ENCODE peak calls at places on chromosomes 3 and 15, in nine cellular contexts. One of them, this sample, is unnamed.

GRCh38 chr3:30502742-30503073 is 103.7 kb upstream of the TGFBR2 start:
- DNase-seq in psoas muscle: no peak
- DNase-seq in progenitor cell of endocrine pancreas: no peak
- DNase-seq in neural crest cell: no peak
- DNase-seq in PC-9: peak; percentile 49
- DNase-seq in endothelial cell of umbilical vein: no peak
- DNase-seq in HFFc6: peak; percentile 53
- DNase-seq in left lung: no peak
- DNase-seq in B cell: peak; percentile 66
- DNase-seq in this sample: no peak

GRCh38 chr15:75731248-75732100 is 18.8 kb upstream of the CSPG4 start:
- DNase-seq in psoas muscle: peak; percentile 32
- DNase-seq in progenitor cell of endocrine pancreas: no peak
- DNase-seq in neural crest cell: no peak
- DNase-seq in PC-9: no peak
- DNase-seq in endothelial cell of umbilical vein: no peak
- DNase-seq in HFFc6: no peak
- DNase-seq in left lung: peak; percentile 66
- DNase-seq in B cell: no peak
- DNase-seq in this sample: no peak

GRCh38 chr3:97197083-97197482 is 382.7 kb downstream of the EPHA6 start:
- DNase-seq in psoas muscle: no peak
- DNase-seq in progenitor cell of endocrine pancreas: no peak
- DNase-seq in neural crest cell: no peak
- DNase-seq in PC-9: no peak
- DNase-seq in endothelial cell of umbilical vein: no peak
- DNase-seq in HFFc6: no peak
- DNase-seq in left lung: no peak
- DNase-seq in B cell: no peak
- DNase-seq in this sample: no peak

GRCh38 chr3:194584866-194585265 is 48.4 kb downstream of the TMEM44 start:
- DNase-seq in psoas muscle: no peak
- DNase-seq in progenitor cell of endocrine pancreas: no peak
- DNase-seq in neural crest cell: no peak
- DNase-seq in PC-9: no peak
- DNase-seq in endothelial cell of umbilical vein: peak; percentile 92
- DNase-seq in HFFc6: no peak
- DNase-seq in left lung: no peak
- DNase-seq in B cell: no peak
- DNase-seq in this sample: no peak

GRCh38 chr15:65072617-65073016 is 3.9 kb upstream of the KBTBD13 start:
- DNase-seq in psoas muscle: no peak
- DNase-seq in progenitor cell of endocrine pancreas: no peak
- DNase-seq in neural crest cell: no peak
- DNase-seq in PC-9: no peak
- DNase-seq in endothelial cell of umbilical vein: no peak
- DNase-seq in HFFc6: no peak
- DNase-seq in left lung: no peak
- DNase-seq in B cell: no peak
- DNase-seq in this sample: no peak

GRCh38 chr15:58611731-58612676 is 137.5 kb downstream of the ADAM10 start:
- DNase-seq in psoas muscle: no peak
- DNase-seq in progenitor cell of endocrine pancreas: no peak
- DNase-seq in neural crest cell: no peak
- DNase-seq in PC-9: no peak
- DNase-seq in endothelial cell of umbilical vein: no peak
- DNase-seq in HFFc6: no peak
- DNase-seq in left lung: no peak
- DNase-seq in B cell: no peak
- DNase-seq in this sample: no peak

GRCh38 chr15:75830910-75831805 is 12.1 kb upstream of the UBE2Q2 start:
- DNase-seq in psoas muscle: no peak
- DNase-seq in progenitor cell of endocrine pancreas: no peak
- DNase-seq in neural crest cell: no peak
- DNase-seq in PC-9: no peak
- DNase-seq in endothelial cell of umbilical vein: no peak
- DNase-seq in HFFc6: no peak
- DNase-seq in left lung: no peak
- DNase-seq in B cell: no peak
- DNase-seq in this sample: no peak

GRCh38 chr3:65344444-65344843 is 656.6 kb upstream of the ADAMTS9 start:
- DNase-seq in psoas muscle: no peak
- DNase-seq in progenitor cell of endocrine pancreas: no peak
- DNase-seq in neural crest cell: no peak
- DNase-seq in PC-9: no peak
- DNase-seq in endothelial cell of umbilical vein: no peak
- DNase-seq in HFFc6: no peak
- DNase-seq in left lung: no peak
- DNase-seq in B cell: no peak
- DNase-seq in this sample: no peak

GRCh38 chr3:131735121-131735520 is 232.3 kb upstream of the MRPL3 start:
- DNase-seq in psoas muscle: no peak
- DNase-seq in progenitor cell of endocrine pancreas: no peak
- DNase-seq in neural crest cell: no peak
- DNase-seq in PC-9: no peak
- DNase-seq in endothelial cell of umbilical vein: no peak
- DNase-seq in HFFc6: peak; percentile 74
- DNase-seq in left lung: no peak
- DNase-seq in B cell: no peak
- DNase-seq in this sample: no peak

GRCh38 chr15:64892850-64893403 is 18.8 kb upstream of the ANKDD1A start:
- DNase-seq in psoas muscle: no peak
- DNase-seq in progenitor cell of endocrine pancreas: no peak
- DNase-seq in neural crest cell: no peak
- DNase-seq in PC-9: no peak
- DNase-seq in endothelial cell of umbilical vein: no peak
- DNase-seq in HFFc6: no peak
- DNase-seq in left lung: no peak
- DNase-seq in B cell: no peak
- DNase-seq in this sample: no peak

GRCh38 chr3:23198801-23199200 is 4.3 kb upstream of the UBE2E2 start:
- DNase-seq in psoas muscle: no peak
- DNase-seq in progenitor cell of endocrine pancreas: no peak
- DNase-seq in neural crest cell: no peak
- DNase-seq in PC-9: no peak
- DNase-seq in endothelial cell of umbilical vein: no peak
- DNase-seq in HFFc6: peak; percentile 64
- DNase-seq in left lung: no peak
- DNase-seq in B cell: no peak
- DNase-seq in this sample: no peak

GRCh38 chr15:62209821-62210220 is 44.7 kb upstream of the C2CD4B start:
- DNase-seq in psoas muscle: no peak
- DNase-seq in progenitor cell of endocrine pancreas: peak; percentile 19
- DNase-seq in neural crest cell: no peak
- DNase-seq in PC-9: no peak
- DNase-seq in endothelial cell of umbilical vein: no peak
- DNase-seq in HFFc6: no peak
- DNase-seq in left lung: no peak
- DNase-seq in B cell: no peak
- DNase-seq in this sample: no peak

GRCh38 chr3:69861556-69861955 is 122.3 kb downstream of the MITF start:
- DNase-seq in psoas muscle: no peak
- DNase-seq in progenitor cell of endocrine pancreas: no peak
- DNase-seq in neural crest cell: no peak
- DNase-seq in PC-9: no peak
- DNase-seq in endothelial cell of umbilical vein: no peak
- DNase-seq in HFFc6: no peak
- DNase-seq in left lung: no peak
- DNase-seq in B cell: no peak
- DNase-seq in this sample: no peak

GRCh38 chr15:60644903-60645302 is 166.0 kb upstream of the ICE2 start:
- DNase-seq in psoas muscle: no peak
- DNase-seq in progenitor cell of endocrine pancreas: no peak
- DNase-seq in neural crest cell: no peak
- DNase-seq in PC-9: no peak
- DNase-seq in endothelial cell of umbilical vein: peak; percentile 87
- DNase-seq in HFFc6: no peak
- DNase-seq in left lung: no peak
- DNase-seq in B cell: no peak
- DNase-seq in this sample: no peak

GRCh38 chr3:58095471-58096145 is 87.4 kb downstream of the FLNB start:
- DNase-seq in psoas muscle: no peak
- DNase-seq in progenitor cell of endocrine pancreas: no peak
- DNase-seq in neural crest cell: no peak
- DNase-seq in PC-9: no peak
- DNase-seq in endothelial cell of umbilical vein: no peak
- DNase-seq in HFFc6: no peak
- DNase-seq in left lung: no peak
- DNase-seq in B cell: no peak
- DNase-seq in this sample: no peak

GRCh38 chr15:91133511-91133910 is 33.5 kb downstream of the SV2B start:
- DNase-seq in psoas muscle: no peak
- DNase-seq in progenitor cell of endocrine pancreas: no peak
- DNase-seq in neural crest cell: no peak
- DNase-seq in PC-9: no peak
- DNase-seq in endothelial cell of umbilical vein: no peak
- DNase-seq in HFFc6: no peak
- DNase-seq in left lung: no peak
- DNase-seq in B cell: no peak
- DNase-seq in this sample: no peak

GRCh38 chr3:73026111-73026510 is 29.5 kb downstream of the PPP4R2 start:
- DNase-seq in psoas muscle: no peak
- DNase-seq in progenitor cell of endocrine pancreas: no peak
- DNase-seq in neural crest cell: no peak
- DNase-seq in PC-9: no peak
- DNase-seq in endothelial cell of umbilical vein: no peak
- DNase-seq in HFFc6: no peak
- DNase-seq in left lung: no peak
- DNase-seq in B cell: no peak
- DNase-seq in this sample: no peak
- TF ChIP-seq CTCF in psoas muscle: no peak
- TF ChIP-seq CTCF in progenitor cell of endocrine pancreas: no peak
- TF ChIP-seq CTCF in neural crest cell: no peak
- TF ChIP-seq CTCF in PC-9: no peak
- TF ChIP-seq CTCF in endothelial cell of umbilical vein: no peak
- TF ChIP-seq CTCF in HFFc6: no peak
- TF ChIP-seq CTCF in left lung: no peak
- TF ChIP-seq CTCF in B cell: no peak
- TF ChIP-seq CTCF in this sample: no peak

GRCh38 chr3:124650798-124651197 is 79.5 kb upstream of the UMPS start:
- DNase-seq in psoas muscle: no peak
- DNase-seq in progenitor cell of endocrine pancreas: no peak
- DNase-seq in neural crest cell: no peak
- DNase-seq in PC-9: no peak
- DNase-seq in endothelial cell of umbilical vein: no peak
- DNase-seq in HFFc6: no peak
- DNase-seq in left lung: no peak
- DNase-seq in B cell: no peak
- DNase-seq in this sample: no peak
- TF ChIP-seq CTCF in psoas muscle: no peak
- TF ChIP-seq CTCF in progenitor cell of endocrine pancreas: no peak
- TF ChIP-seq CTCF in neural crest cell: no peak
- TF ChIP-seq CTCF in PC-9: no peak
- TF ChIP-seq CTCF in endothelial cell of umbilical vein: no peak
- TF ChIP-seq CTCF in HFFc6: no peak
- TF ChIP-seq CTCF in left lung: no peak
- TF ChIP-seq CTCF in B cell: no peak
- TF ChIP-seq CTCF in this sample: no peak

DNA sequence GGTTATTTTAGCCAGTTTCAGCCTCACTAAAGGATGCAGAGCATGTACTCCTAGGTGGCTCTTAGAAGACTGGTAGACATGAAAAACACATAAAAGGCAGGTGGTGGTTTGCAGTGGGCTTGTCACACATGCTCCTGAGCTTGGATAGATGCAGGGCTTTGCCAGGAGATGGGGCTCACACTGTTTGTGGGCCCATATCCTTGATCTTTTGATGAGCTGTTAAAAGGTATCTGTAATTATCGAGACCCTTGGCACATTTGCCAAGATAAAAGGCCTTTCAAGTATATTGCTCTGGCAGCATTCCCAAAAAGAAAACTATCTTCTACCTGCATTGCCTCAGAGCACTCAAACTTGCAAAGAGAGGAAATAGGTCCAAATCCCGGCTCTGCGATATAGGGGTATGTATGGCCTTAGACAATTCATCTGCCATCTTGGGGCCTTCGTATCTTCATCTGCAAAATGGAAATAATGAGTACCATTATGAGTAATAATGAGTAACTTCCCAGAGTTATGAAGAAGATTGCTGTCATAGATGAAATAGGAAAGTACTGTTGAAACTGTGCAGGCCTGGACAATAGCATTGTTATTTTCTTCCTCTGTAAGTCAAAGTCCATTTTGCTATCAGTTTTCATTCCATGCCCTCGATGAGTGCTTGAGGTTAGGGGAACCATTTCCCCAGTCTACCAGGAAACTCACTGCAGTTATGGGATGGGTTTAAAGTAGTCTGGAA is 172.7 kb downstream of the SYNPR start:
- DNase-seq in psoas muscle: no peak
- DNase-seq in progenitor cell of endocrine pancreas: no peak
- DNase-seq in neural crest cell: no peak
- DNase-seq in PC-9: no peak
- DNase-seq in endothelial cell of umbilical vein: no peak
- DNase-seq in HFFc6: no peak
- DNase-seq in left lung: no peak
- DNase-seq in B cell: no peak
- DNase-seq in this sample: no peak
- TF ChIP-seq CTCF in psoas muscle: no peak
- TF ChIP-seq CTCF in progenitor cell of endocrine pancreas: no peak
- TF ChIP-seq CTCF in neural crest cell: no peak
- TF ChIP-seq CTCF in PC-9: no peak
- TF ChIP-seq CTCF in endothelial cell of umbilical vein: no peak
- TF ChIP-seq CTCF in HFFc6: no peak
- TF ChIP-seq CTCF in left lung: no peak
- TF ChIP-seq CTCF in B cell: no peak
- TF ChIP-seq CTCF in this sample: no peak

GRCh38 chr3:126487151-126487771 is 11.6 kb upstream of the ZXDC start:
- DNase-seq in psoas muscle: no peak
- DNase-seq in progenitor cell of endocrine pancreas: no peak
- DNase-seq in neural crest cell: no peak
- DNase-seq in PC-9: no peak
- DNase-seq in endothelial cell of umbilical vein: peak; percentile 48
- DNase-seq in HFFc6: peak; percentile 25
- DNase-seq in left lung: no peak
- DNase-seq in B cell: no peak
- DNase-seq in this sample: no peak
- TF ChIP-seq CTCF in psoas muscle: peak; percentile 20
- TF ChIP-seq CTCF in progenitor cell of endocrine pancreas: peak; percentile 28
- TF ChIP-seq CTCF in neural crest cell: no peak
- TF ChIP-seq CTCF in PC-9: no peak
- TF ChIP-seq CTCF in endothelial cell of umbilical vein: peak; percentile 16
- TF ChIP-seq CTCF in HFFc6: peak; percentile 51
- TF ChIP-seq CTCF in left lung: no peak
- TF ChIP-seq CTCF in B cell: no peak
- TF ChIP-seq CTCF in this sample: no peak